ENCODE peak calls at places on chromosomes 12 and 14, in seven cellular contexts. P is nucleus accumbens, Z is NCI-H524, E is ACHN, L is adrenal gland, D is substantia nigra, S is Panc1. O is an unnamed sample.

GRCh38 chr12:47360771-47361388 is 281.1 kb upstream of the AMIGO2 start:
- DNase-seq in P (no peak), Z (no peak), E (no peak), L (no peak), D (no peak), S (no peak), O (no peak)

GRCh38 chr14:46661728-46662127 is 10.1 kb upstream of the RPL10L start:
- DNase-seq in P (no peak), Z (peak), E (peak), L (no peak), D (no peak), S (no peak), O (no peak)

GRCh38 chr12:26047401-26048226 is 77.2 kb downstream of the BHLHE41 start:
- DNase-seq in P (no peak), Z (no peak), E (no peak), L (no peak), D (no peak), S (no peak), O (no peak)

GRCh38 chr12:67650127-67650495 is 1.6 kb downstream of the DYRK2 start:
- DNase-seq in P (no peak), Z (no peak), E (peak), L (peak), D (no peak), S (no peak), O (peak)

GRCh38 chr12:46547421-46548340 is 175.1 kb upstream of the SLC38A2 start:
- DNase-seq in P (no peak), Z (no peak), E (no peak), L (no peak), D (no peak), S (no peak), O (no peak)

GRCh38 chr12:105935106-105935505 is 203.6 kb downstream of the NUAK1 start:
- DNase-seq in P (no peak), Z (peak), E (no peak), L (no peak), D (no peak), S (no peak), O (no peak)

GRCh38 chr14:38481939-38482678 is 226.2 kb upstream of the CLEC14A start:
- DNase-seq in P (no peak), Z (no peak), E (no peak), L (no peak), D (no peak), S (no peak), O (no peak)

GRCh38 chr12:12461923-12462315 is 100.7 kb downstream of the DUSP16 start:
- DNase-seq in P (no peak), Z (no peak), E (no peak), L (no peak), D (no peak), S (no peak), O (no peak)

GRCh38 chr14:84483072-84483410 is 1046.9 kb upstream of the FLRT2 start:
- DNase-seq in P (no peak), Z (no peak), E (no peak), L (no peak), D (no peak), S (no peak), O (no peak)

GRCh38 chr12:21823581-21823980 is 49.1 kb upstream of the KCNJ8 start:
- DNase-seq in P (peak), Z (no peak), E (peak), L (no peak), D (peak), S (no peak), O (no peak)

GRCh38 chr12:5900533-5901255 is 44.4 kb downstream of the ANO2 start:
- DNase-seq in P (no peak), Z (no peak), E (no peak), L (no peak), D (no peak), S (no peak), O (no peak)

GRCh38 chr12:29750131-29750927 is 33.4 kb downstream of the TMTC1 start:
- DNase-seq in P (no peak), Z (peak), E (no peak), L (no peak), D (no peak), S (no peak), O (no peak)

GRCh38 chr14:24861083-24861630 is 188.8 kb downstream of the STXBP6 start:
- DNase-seq in P (no peak), Z (no peak), E (no peak), L (no peak), D (no peak), S (no peak), O (no peak)

GRCh38 chr12:130704606-130705005 is 11.5 kb downstream of the RIMBP2 start:
- DNase-seq in P (no peak), Z (no peak), E (no peak), L (no peak), D (no peak), S (no peak), O (peak)

GRCh38 chr14:104749111-104749649 is 3.8 kb upstream of the SIVA1 start:
- DNase-seq in P (peak), Z (peak), E (no peak), L (no peak), D (peak), S (no peak), O (no peak)

GRCh38 chr12:18242380-18243089 is 18.8 kb upstream of the PIK3C2G start:
- DNase-seq in P (no peak), Z (no peak), E (no peak), L (no peak), D (no peak), S (no peak), O (no peak)

GRCh38 chr12:106831699-106832098 is 57.2 kb downstream of the RIC8B start:
- DNase-seq in P (no peak), Z (no peak), E (no peak), L (peak), D (no peak), S (no peak), O (peak)

GRCh38 chr12:6559500-6559899 is 3.7 kb upstream of the IFFO1 start:
- DNase-seq in P (no peak), Z (no peak), E (no peak), L (no peak), D (no peak), S (no peak), O (no peak)

GRCh38 chr12:62976110-62976640 is 41.2 kb upstream of the PPM1H start:
- DNase-seq in P (no peak), Z (no peak), E (no peak), L (no peak), D (no peak), S (no peak), O (no peak)

GRCh38 chr14:72714094-72714493 is 179.8 kb downstream of the DPF3 start:
- DNase-seq in P (no peak), Z (no peak), E (no peak), L (no peak), D (no peak), S (no peak), O (no peak)

GRCh38 chr14:51953996-51954395 is 35.4 kb upstream of the RTRAF start:
- DNase-seq in P (no peak), Z (no peak), E (no peak), L (no peak), D (no peak), S (no peak), O (no peak)

GRCh38 chr12:32455607-32456063 is 56.3 kb downstream of the FGD4 start:
- DNase-seq in P (no peak), Z (peak), E (peak), L (peak), D (no peak), S (peak), O (peak)

GRCh38 chr12:69508581-69508980 is 38.4 kb downstream of the FRS2 start:
- DNase-seq in P (no peak), Z (no peak), E (no peak), L (no peak), D (no peak), S (no peak), O (no peak)

GRCh38 chr14:28119849-28120248 is 646.7 kb upstream of the FOXG1 start:
- DNase-seq in P (no peak), Z (no peak), E (no peak), L (no peak), D (no peak), S (no peak), O (no peak)

GRCh38 chr14:24129410-24129998 is 955 bp upstream of the FITM1 start:
- DNase-seq in P (no peak), Z (no peak), E (no peak), L (no peak), D (no peak), S (no peak), O (no peak)

GRCh38 chr14:92937229-92937937 is 14.4 kb downstream of the CHGA start:
- DNase-seq in P (no peak), Z (no peak), E (no peak), L (no peak), D (no peak), S (no peak), O (no peak)

O was measured in SK-N-SH.